ENCODE peak calls at places on chromosomes 6 and 20, in five cellular contexts. A, Y, W, T and U are unnamed samples.

GRCh38 chr6:76330031-76330430 is 257.6 kb upstream of the IMPG1 start:
- DNase-seq in A (no peak), W (no peak), T (no peak), Y (no peak), U (no peak)

GRCh38 chr6:1757133-1757532 is 147.4 kb downstream of the FOXC1 start:
- DNase-seq in Y (no peak), W (no peak), T (no peak), A (no peak), U (no peak)

GRCh38 chr6:227074-227782 is 65.1 kb upstream of the DUSP22 start:
- DNase-seq in T (peak), W (no peak), Y (no peak), A (peak), U (no peak)

GRCh38 chr6:126721581-126722145 is 381.7 kb downstream of the CENPW start:
- DNase-seq in A (no peak), Y (no peak), T (peak), W (peak), U (no peak)

GRCh38 chr6:72798196-72798595 is 176.3 kb downstream of the KCNQ5 start:
- DNase-seq in T (peak), W (peak), A (no peak), Y (no peak), U (no peak)

GRCh38 chr6:17267586-17267985 is 13.6 kb upstream of the RBM24 start:
- DNase-seq in T (no peak), A (no peak), W (no peak), Y (no peak), U (no peak)

GRCh38 chr6:150169609-150170008 is 26.8 kb downstream of the PPP1R14C start:
- DNase-seq in Y (no peak), W (peak), T (peak), A (no peak), U (no peak)

GRCh38 chr6:14598017-14598864 is 480.7 kb downstream of the CD83 start:
- DNase-seq in T (no peak), Y (no peak), A (peak), W (no peak), U (no peak)

GRCh38 chr6:21840428-21840827 is 246.9 kb downstream of the SOX4 start:
- DNase-seq in W (peak), A (no peak), T (peak), Y (no peak), U (no peak)

GRCh38 chr6:25639653-25640052 is 12.4 kb upstream of the SCGN start:
- DNase-seq in Y (no peak), W (no peak), T (no peak), A (no peak), U (no peak)

GRCh38 chr6:109473120-109473519 is 9.9 kb downstream of the ZBTB24 start:
- DNase-seq in Y (no peak), A (no peak), W (no peak), T (no peak), U (no peak)

GRCh38 chr20:59455392-59456341 is 148.7 kb upstream of the PHACTR3 start:
- DNase-seq in A (no peak), T (peak), Y (no peak), W (peak), U (peak)

GRCh38 chr6:134128146-134128545 is 75.7 kb upstream of the SLC2A12 start:
- DNase-seq in W (no peak), Y (no peak), T (no peak), A (no peak), U (no peak)

GRCh38 chr6:134416501-134417154 is 98.7 kb upstream of the SGK1 start:
- DNase-seq in W (peak), T (peak), A (no peak), Y (no peak), U (no peak)

GRCh38 chr20:48850257-48850656 is 22.5 kb upstream of the PREX1 start:
- DNase-seq in T (no peak), Y (no peak), W (no peak), A (no peak), U (no peak)

GRCh38 chr20:62365814-62366369 is 1.2 kb downstream of the LAMA5 start:
- DNase-seq in Y (no peak), A (no peak), T (no peak), W (no peak), U (no peak)

GRCh38 chr20:32527447-32528055 is 57.6 kb downstream of the NOL4L start:
- DNase-seq in W (no peak), T (no peak), Y (no peak), A (no peak), U (no peak)